ENCODE peak calls at places on chromosomes 6 and 20, in four cellular contexts. X is gastrocnemius medialis, K is transverse colon, Y is HCT116. J is an unnamed sample. For H3K27me3, the result is how much of the 10 kb centered on the place peaks cover.

GRCh38 chr20:8132015-8132631 is at the start of gene PLCB1:
- DNase-seq in X (peak), K (peak), Y (peak), J (peak)

GRCh38 chr6:28282923-28283322 is 1.6 kb downstream of the PGBD1 start:
- DNase-seq in X (no peak), K (no peak), Y (no peak), J (no peak)

GRCh38 chr20:34774886-34775285 is 50.6 kb downstream of the NCOA6 start:
- DNase-seq in X (no peak), K (no peak), Y (no peak), J (no peak)

GRCh38 chr6:54491431-54491830 is 183.2 kb downstream of the TINAG start:
- DNase-seq in X (no peak), K (no peak), Y (no peak), J (no peak)

GRCh38 chr6:151370509-151371078 is 20.8 kb downstream of the ZBTB2 start:
- DNase-seq in X (no peak), K (no peak), Y (no peak), J (no peak)

GRCh38 chr6:89082439-89082838 is 1.9 kb downstream of the PNRC1 start:
- DNase-seq in X (no peak), K (no peak), Y (no peak), J (no peak)

GRCh38 chr20:32635764-32636163 is 38.0 kb downstream of the C20orf203 start:
- DNase-seq in X (no peak), K (no peak), Y (no peak), J (no peak)

GRCh38 chr20:46406986-46407670 is 713 bp upstream of the ELMO2 start:
- DNase-seq in X (peak), K (peak), Y (peak), J (peak)

GRCh38 chr20:17925940-17926300 is 42.7 kb downstream of the SNX5 start:
- DNase-seq in X (no peak), K (no peak), Y (no peak), J (no peak)

GRCh38 chr6:57316581-57317059 is 810 bp upstream of the PRIM2 start:
- DNase-seq in X (peak), K (peak), Y (peak), J (peak)

GRCh38 chr20:3654326-3655031 is 8.7 kb downstream of the GFRA4 start:
- DNase-seq in X (no peak), K (no peak), Y (no peak), J (no peak)

GRCh38 chr6:153131037-153131981 is at the start of gene RGS17:
- DNase-seq in X (no peak), K (peak), Y (no peak), J (peak)

GRCh38 chr6:162719528-162719927 is 8.0 kb downstream of the PRKN start:
- DNase-seq in X (no peak), K (no peak), Y (no peak), J (no peak)

GRCh38 chr20:45347936-45348809 is at the start of gene SDC4:
- DNase-seq in X (peak), K (peak), Y (no peak), J (peak)

GRCh38 chr6:84522135-84522535 is 242.3 kb downstream of the TBX18 start:
- DNase-seq in X (no peak), K (no peak), Y (peak), J (no peak)

GRCh38 chr20:46296526-46297250 is 11.6 kb downstream of the CDH22 start:
- DNase-seq in X (no peak), K (no peak), Y (no peak), J (no peak)

GRCh38 chr6:169190144-169190584 is 63.5 kb downstream of the THBS2 start:
- DNase-seq in X (peak), K (peak), Y (no peak), J (peak)

GRCh38 chr20:45940469-45940868 is 6.0 kb downstream of the PCIF1 start:
- DNase-seq in X (no peak), K (no peak), Y (no peak), J (no peak)

GRCh38 chr20:2771631-2772080 is 28.8 kb downstream of the CPXM1 start:
- DNase-seq in X (no peak), K (no peak), Y (no peak), J (no peak)

GRCh38 chr20:16707674-16708073 is 22.2 kb upstream of the SNRPB2 start:
- DNase-seq in X (no peak), K (no peak), Y (no peak), J (no peak)

GRCh38 chr6:111258615-111259088 is 171.3 kb downstream of the SLC16A10 start:
- DNase-seq in X (no peak), K (no peak), Y (no peak), J (no peak)

GRCh38 chr6:166275714-166276166 is 32.5 kb downstream of the PRR18 start:
- DNase-seq in X (peak), K (peak), Y (no peak), J (peak)

GRCh38 chr6:142885182-142885867 is 59.7 kb downstream of the HIVEP2 start:
- DNase-seq in X (peak), K (peak), Y (peak), J (no peak)

GRCh38 chr6:29035951-29036350 is 9.0 kb downstream of the OR2W1 start:
- DNase-seq in X (no peak), K (no peak), Y (no peak), J (no peak)

GRCh38 chr6:104642871-104643270 is 216.8 kb downstream of the HACE1 start:
- DNase-seq in X (no peak), K (no peak), Y (no peak), J (no peak)

GRCh38 chr6:116047173-116047933 is 13.3 kb downstream of the FRK start:
- DNase-seq in X (no peak), K (peak), Y (no peak), J (no peak)

GRCh38 chr20:31817461-31817860 is 1.7 kb upstream of the MYLK2 start:
- DNase-seq in X (no peak), K (no peak), Y (no peak), J (no peak)

GRCh38 chr6:157831424-157832249 is 8.6 kb downstream of the SNX9 start:
- DNase-seq in X (no peak), K (no peak), Y (no peak), J (no peak)

GRCh38 chr20:721876-722275 is 46.3 kb upstream of the SCRT2 start:
- DNase-seq in X (no peak), K (no peak), Y (no peak), J (no peak)

GRCh38 chr20:725491-725890 is 42.8 kb downstream of the SLC52A3 start:
- DNase-seq in X (no peak), K (no peak), Y (no peak), J (no peak)

GRCh38 chr20:726160-726559 is 42.1 kb downstream of the SLC52A3 start:
- DNase-seq in X (no peak), K (no peak), Y (no peak), J (no peak)

GRCh38 chr20:723756-724155 is 44.5 kb downstream of the SLC52A3 start:
- DNase-seq in X (peak), K (no peak), Y (no peak), J (peak)

GRCh38 chr20:722822-723644 is 45.3 kb downstream of the SLC52A3 start:
- DNase-seq in X (no peak), K (no peak), Y (no peak), J (no peak)
- H3K27me3 ChIP-seq in X (under half), K (half or more), Y (under half), J (half or more)

GRCh38 chr6:37589198-37589597 is 89.5 kb upstream of the CCDC167 start:
- DNase-seq in X (no peak), K (no peak), Y (no peak), J (no peak)

GRCh38 chr6:37585937-37586336 is 86.2 kb upstream of the CCDC167 start:
- DNase-seq in X (no peak), K (no peak), Y (no peak), J (no peak)

GRCh38 chr6:37587776-37588744 is 88.4 kb upstream of the CCDC167 start:
- DNase-seq in X (no peak), K (no peak), Y (no peak), J (no peak)

GRCh38 chr6:37585523-37585905 is 85.8 kb upstream of the CCDC167 start:
- DNase-seq in X (no peak), K (no peak), Y (no peak), J (no peak)

GRCh38 chr6:37588745-37589139 is 89.0 kb upstream of the CCDC167 start:
- DNase-seq in X (no peak), K (no peak), Y (no peak), J (no peak)
- H3K27me3 ChIP-seq in X (under half), K (under half), Y (under half), J (under half)

GRCh38 chr20:15642676-15643075 is 930.6 kb downstream of the KIF16B start:
- DNase-seq in X (no peak), K (no peak), Y (no peak), J (no peak)
- H3K27me3 ChIP-seq in X (under half), K (under half), Y (under half), J (under half)

GRCh38 chr20:24747015-24747712 is 201.9 kb upstream of the CST7 start:
- DNase-seq in X (no peak), K (no peak), Y (no peak), J (no peak)

GRCh38 chr20:24745206-24745605 is 203.9 kb upstream of the CST7 start:
- DNase-seq in X (no peak), K (no peak), Y (no peak), J (no peak)

GRCh38 chr20:24747881-24748595 is 201.0 kb upstream of the CST7 start:
- DNase-seq in X (no peak), K (no peak), Y (no peak), J (no peak)

GRCh38 chr20:24745617-24746350 is 203.3 kb upstream of the CST7 start:
- DNase-seq in X (no peak), K (no peak), Y (no peak), J (no peak)

GRCh38 chr20:24746351-24746685 is 202.8 kb upstream of the CST7 start:
- DNase-seq in X (no peak), K (peak), Y (peak), J (no peak)
- H3K27me3 ChIP-seq in X (under half), K (under half), Y (under half), J (under half)

DNA sequence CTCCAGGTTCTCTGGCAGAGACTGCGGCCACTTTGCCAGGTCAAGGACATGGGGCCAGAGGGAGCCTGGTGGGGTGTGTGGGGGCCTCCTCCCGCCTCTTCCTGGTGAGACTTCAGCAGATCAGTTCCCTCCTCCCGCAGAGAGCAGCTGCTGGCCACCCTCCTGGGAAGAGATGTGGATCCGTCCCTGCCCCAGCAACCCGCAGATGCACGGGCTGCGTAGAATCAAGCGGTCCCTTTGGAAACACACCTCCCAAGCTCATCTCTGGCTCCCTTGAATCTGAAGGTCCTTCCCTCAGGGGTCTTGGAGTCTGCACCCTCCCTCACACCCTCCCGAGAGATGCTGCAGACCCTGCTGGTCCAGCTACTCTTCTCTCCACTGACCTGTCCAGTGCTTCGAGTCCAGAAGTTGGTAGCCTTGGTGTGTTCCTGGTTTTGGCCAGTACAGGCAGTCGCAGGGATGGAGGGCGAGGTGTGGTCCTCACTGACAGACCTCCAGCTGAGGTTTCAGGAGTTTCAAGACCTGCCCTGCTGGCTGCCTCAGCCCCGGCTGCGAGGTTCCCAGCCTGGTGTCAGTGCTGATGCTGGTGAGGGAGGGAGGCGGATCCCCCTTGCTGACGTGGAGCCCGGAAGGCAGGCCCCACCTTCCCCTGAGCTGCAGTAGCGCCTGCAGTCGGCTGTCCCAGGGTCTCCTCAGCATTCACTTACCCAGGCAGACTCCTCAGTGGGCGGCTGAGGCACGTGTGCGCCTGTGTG is at the start of gene NPBWR2:
- DNase-seq in X (peak), K (peak), Y (no peak), J (peak)
- H3K27me3 ChIP-seq in X (under half), K (under half), Y (under half), J (half or more)

J was measured in left ventricle myocardium inferior.